ENCODE peak calls at places on chromosome 2, in seven cellular contexts. One of them, this sample, is unnamed.

GRCh38 chr2:136538489-136538888 is 226.9 kb upstream of the THSD7B start:
- DNase-seq in Peyer's patch: no peak
- DNase-seq in WERI-Rb-1: no peak
- DNase-seq in SK-N-MC: no peak
- DNase-seq in right cardiac atrium: peak
- DNase-seq in small intestine: no peak
- DNase-seq in fibroblast of mammary gland: no peak
- DNase-seq in this sample: no peak

GRCh38 chr2:100106460-100106859 is 35.9 kb downstream of the AFF3 start:
- DNase-seq in fibroblast of mammary gland: no peak
- DNase-seq in SK-N-MC: no peak
- DNase-seq in Peyer's patch: no peak
- DNase-seq in right cardiac atrium: no peak
- DNase-seq in small intestine: no peak
- DNase-seq in WERI-Rb-1: no peak
- DNase-seq in this sample: no peak

GRCh38 chr2:240448387-240449274 is 13.2 kb downstream of the GPC1 start:
- DNase-seq in fibroblast of mammary gland: no peak
- DNase-seq in Peyer's patch: no peak
- DNase-seq in SK-N-MC: no peak
- DNase-seq in WERI-Rb-1: no peak
- DNase-seq in small intestine: no peak
- DNase-seq in right cardiac atrium: no peak
- DNase-seq in this sample: no peak

GRCh38 chr2:171347158-171347557 is 86.6 kb downstream of the METTL8 start:
- DNase-seq in SK-N-MC: no peak
- DNase-seq in right cardiac atrium: no peak
- DNase-seq in small intestine: no peak
- DNase-seq in Peyer's patch: no peak
- DNase-seq in WERI-Rb-1: no peak
- DNase-seq in fibroblast of mammary gland: no peak
- DNase-seq in this sample: peak

GRCh38 chr2:240812721-240813120 is 7.3 kb downstream of the KIF1A start:
- DNase-seq in small intestine: no peak
- DNase-seq in fibroblast of mammary gland: no peak
- DNase-seq in SK-N-MC: no peak
- DNase-seq in WERI-Rb-1: no peak
- DNase-seq in Peyer's patch: no peak
- DNase-seq in right cardiac atrium: no peak
- DNase-seq in this sample: no peak

GRCh38 chr2:170822292-170822884 is 5.7 kb downstream of the GAD1 start:
- DNase-seq in Peyer's patch: no peak
- DNase-seq in fibroblast of mammary gland: no peak
- DNase-seq in right cardiac atrium: no peak
- DNase-seq in small intestine: no peak
- DNase-seq in WERI-Rb-1: no peak
- DNase-seq in SK-N-MC: no peak
- DNase-seq in this sample: no peak

GRCh38 chr2:28338046-28338753 is 54.5 kb upstream of the FOSL2 start:
- DNase-seq in right cardiac atrium: peak
- DNase-seq in fibroblast of mammary gland: peak
- DNase-seq in WERI-Rb-1: no peak
- DNase-seq in SK-N-MC: peak
- DNase-seq in Peyer's patch: no peak
- DNase-seq in small intestine: no peak
- DNase-seq in this sample: peak

GRCh38 chr2:213089438-213089837 is 62.0 kb downstream of the IKZF2 start:
- DNase-seq in right cardiac atrium: no peak
- DNase-seq in WERI-Rb-1: no peak
- DNase-seq in SK-N-MC: no peak
- DNase-seq in fibroblast of mammary gland: peak
- DNase-seq in Peyer's patch: no peak
- DNase-seq in small intestine: no peak
- DNase-seq in this sample: peak

GRCh38 chr2:229974271-229974670 is 52.0 kb downstream of the FBXO36 start:
- DNase-seq in Peyer's patch: no peak
- DNase-seq in SK-N-MC: no peak
- DNase-seq in right cardiac atrium: peak
- DNase-seq in fibroblast of mammary gland: peak
- DNase-seq in small intestine: no peak
- DNase-seq in WERI-Rb-1: no peak
- DNase-seq in this sample: peak

GRCh38 chr2:85516649-85517389 is 22.1 kb upstream of the MAT2A start:
- DNase-seq in fibroblast of mammary gland: no peak
- DNase-seq in right cardiac atrium: no peak
- DNase-seq in SK-N-MC: no peak
- DNase-seq in small intestine: peak
- DNase-seq in Peyer's patch: no peak
- DNase-seq in WERI-Rb-1: no peak
- DNase-seq in this sample: no peak

GRCh38 chr2:14424478-14425390 is 207.8 kb upstream of the LRATD1 start:
- DNase-seq in fibroblast of mammary gland: no peak
- DNase-seq in SK-N-MC: no peak
- DNase-seq in small intestine: peak
- DNase-seq in Peyer's patch: no peak
- DNase-seq in WERI-Rb-1: no peak
- DNase-seq in right cardiac atrium: no peak
- DNase-seq in this sample: no peak

GRCh38 chr2:42207826-42208225 is 38.7 kb downstream of the EML4 start:
- DNase-seq in Peyer's patch: no peak
- DNase-seq in SK-N-MC: no peak
- DNase-seq in small intestine: no peak
- DNase-seq in fibroblast of mammary gland: no peak
- DNase-seq in right cardiac atrium: no peak
- DNase-seq in WERI-Rb-1: no peak
- DNase-seq in this sample: no peak

GRCh38 chr2:64327510-64328414 is 126.2 kb upstream of the LGALSL start:
- DNase-seq in SK-N-MC: no peak
- DNase-seq in WERI-Rb-1: peak
- DNase-seq in small intestine: no peak
- DNase-seq in fibroblast of mammary gland: peak
- DNase-seq in right cardiac atrium: peak
- DNase-seq in Peyer's patch: peak
- DNase-seq in this sample: no peak
- H3K4me3 ChIP-seq in SK-N-MC: no peak
- H3K4me3 ChIP-seq in WERI-Rb-1: no peak
- H3K4me3 ChIP-seq in small intestine: no peak
- H3K4me3 ChIP-seq in fibroblast of mammary gland: no peak
- H3K4me3 ChIP-seq in right cardiac atrium: no peak
- H3K4me3 ChIP-seq in Peyer's patch: no peak
- H3K4me3 ChIP-seq in this sample: no peak

GRCh38 chr2:74777161-74777900 is 56.6 kb upstream of the HK2 start:
- DNase-seq in WERI-Rb-1: peak
- DNase-seq in small intestine: no peak
- DNase-seq in fibroblast of mammary gland: no peak
- DNase-seq in Peyer's patch: no peak
- DNase-seq in right cardiac atrium: no peak
- DNase-seq in SK-N-MC: no peak
- DNase-seq in this sample: no peak
- H3K4me3 ChIP-seq in WERI-Rb-1: peak
- H3K4me3 ChIP-seq in small intestine: no peak
- H3K4me3 ChIP-seq in fibroblast of mammary gland: no peak
- H3K4me3 ChIP-seq in Peyer's patch: no peak
- H3K4me3 ChIP-seq in right cardiac atrium: no peak
- H3K4me3 ChIP-seq in SK-N-MC: no peak
- H3K4me3 ChIP-seq in this sample: no peak

DNA sequence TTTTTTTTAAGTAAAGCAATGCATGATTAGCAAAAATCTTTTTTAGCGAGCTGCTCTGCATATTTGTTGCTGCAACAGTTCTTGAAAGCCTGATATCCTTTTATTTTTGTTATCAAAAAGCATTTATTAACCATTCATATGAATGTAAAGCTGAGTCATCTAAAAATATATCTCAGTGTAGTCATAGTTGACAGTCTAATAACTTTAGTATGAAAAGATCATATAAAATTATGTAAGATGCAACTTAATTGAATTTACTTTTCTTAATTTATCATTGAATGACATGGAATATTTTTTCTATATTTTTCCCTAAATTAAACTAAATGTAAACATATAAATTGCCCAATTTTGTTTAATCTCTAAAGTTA is 8.5 kb downstream of the UGP2 start:
- DNase-seq in small intestine: no peak
- DNase-seq in Peyer's patch: no peak
- DNase-seq in WERI-Rb-1: no peak
- DNase-seq in SK-N-MC: no peak
- DNase-seq in right cardiac atrium: no peak
- DNase-seq in fibroblast of mammary gland: no peak
- DNase-seq in this sample: no peak
- H3K4me3 ChIP-seq in small intestine: no peak
- H3K4me3 ChIP-seq in Peyer's patch: no peak
- H3K4me3 ChIP-seq in WERI-Rb-1: no peak
- H3K4me3 ChIP-seq in SK-N-MC: peak
- H3K4me3 ChIP-seq in right cardiac atrium: no peak
- H3K4me3 ChIP-seq in fibroblast of mammary gland: no peak
- H3K4me3 ChIP-seq in this sample: no peak

DNA sequence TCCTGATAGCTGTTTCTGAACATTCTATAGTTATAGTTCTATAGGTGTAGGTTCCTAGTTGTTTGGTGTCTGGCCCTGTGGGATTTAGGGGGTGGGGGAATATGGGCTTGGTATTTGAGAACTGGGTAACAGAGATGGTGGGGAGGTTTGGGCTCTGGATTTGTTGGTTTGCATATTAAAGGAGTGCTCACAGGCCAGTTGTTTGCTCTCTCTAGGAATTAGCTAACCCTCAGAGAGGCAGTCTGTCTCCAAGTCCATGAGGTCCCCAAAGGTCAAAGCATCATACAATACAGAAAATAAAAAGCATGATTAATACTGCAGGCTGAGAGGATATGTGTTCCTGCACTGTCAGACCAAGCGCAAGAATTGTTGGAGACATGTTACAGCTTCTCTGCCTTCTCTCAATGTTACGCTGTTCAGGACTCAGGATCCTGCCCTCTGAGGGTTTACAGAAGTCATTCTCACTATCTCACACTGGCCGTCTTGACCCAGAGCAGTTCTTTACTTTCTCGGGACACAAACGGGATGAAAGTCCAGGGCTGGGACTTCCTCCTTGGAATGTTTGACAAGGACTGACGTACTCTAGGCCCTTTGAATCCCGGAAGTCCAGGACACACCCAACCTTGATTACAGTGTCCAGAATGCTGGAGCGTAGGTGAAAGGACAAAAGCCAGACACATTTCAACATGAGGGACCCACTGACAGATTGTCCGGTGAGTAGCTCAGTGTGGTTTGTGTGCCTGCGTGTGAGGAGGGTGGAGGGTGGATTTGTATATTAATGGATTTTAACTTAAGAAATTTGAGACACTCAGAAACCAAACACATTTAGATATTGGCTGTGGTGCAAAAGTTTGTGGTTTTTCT is at the start of gene NOSTRIN:
- DNase-seq in fibroblast of mammary gland: peak
- DNase-seq in SK-N-MC: no peak
- DNase-seq in WERI-Rb-1: no peak
- DNase-seq in right cardiac atrium: peak
- DNase-seq in small intestine: peak
- DNase-seq in Peyer's patch: no peak
- DNase-seq in this sample: peak
- H3K4me3 ChIP-seq in fibroblast of mammary gland: no peak
- H3K4me3 ChIP-seq in SK-N-MC: no peak
- H3K4me3 ChIP-seq in WERI-Rb-1: no peak
- H3K4me3 ChIP-seq in right cardiac atrium: peak
- H3K4me3 ChIP-seq in small intestine: peak
- H3K4me3 ChIP-seq in Peyer's patch: peak
- H3K4me3 ChIP-seq in this sample: no peak

GRCh38 chr2:161139098-161139987 is 20.9 kb upstream of the TANK start:
- DNase-seq in SK-N-MC: no peak
- DNase-seq in right cardiac atrium: no peak
- DNase-seq in small intestine: no peak
- DNase-seq in fibroblast of mammary gland: peak
- DNase-seq in WERI-Rb-1: no peak
- DNase-seq in Peyer's patch: no peak
- DNase-seq in this sample: peak

GRCh38 chr2:161134547-161135518 is 25.4 kb upstream of the TANK start:
- DNase-seq in Peyer's patch: no peak
- DNase-seq in WERI-Rb-1: no peak
- DNase-seq in SK-N-MC: no peak
- DNase-seq in fibroblast of mammary gland: peak
- DNase-seq in right cardiac atrium: peak
- DNase-seq in small intestine: no peak
- DNase-seq in this sample: peak

GRCh38 chr2:161138429-161138828 is 21.8 kb upstream of the TANK start:
- DNase-seq in right cardiac atrium: no peak
- DNase-seq in Peyer's patch: peak
- DNase-seq in WERI-Rb-1: no peak
- DNase-seq in small intestine: no peak
- DNase-seq in SK-N-MC: no peak
- DNase-seq in fibroblast of mammary gland: no peak
- DNase-seq in this sample: no peak

GRCh38 chr2:161136194-161136593 is 24.0 kb upstream of the TANK start:
- DNase-seq in Peyer's patch: no peak
- DNase-seq in fibroblast of mammary gland: no peak
- DNase-seq in WERI-Rb-1: no peak
- DNase-seq in right cardiac atrium: no peak
- DNase-seq in small intestine: no peak
- DNase-seq in SK-N-MC: no peak
- DNase-seq in this sample: no peak

DNA sequence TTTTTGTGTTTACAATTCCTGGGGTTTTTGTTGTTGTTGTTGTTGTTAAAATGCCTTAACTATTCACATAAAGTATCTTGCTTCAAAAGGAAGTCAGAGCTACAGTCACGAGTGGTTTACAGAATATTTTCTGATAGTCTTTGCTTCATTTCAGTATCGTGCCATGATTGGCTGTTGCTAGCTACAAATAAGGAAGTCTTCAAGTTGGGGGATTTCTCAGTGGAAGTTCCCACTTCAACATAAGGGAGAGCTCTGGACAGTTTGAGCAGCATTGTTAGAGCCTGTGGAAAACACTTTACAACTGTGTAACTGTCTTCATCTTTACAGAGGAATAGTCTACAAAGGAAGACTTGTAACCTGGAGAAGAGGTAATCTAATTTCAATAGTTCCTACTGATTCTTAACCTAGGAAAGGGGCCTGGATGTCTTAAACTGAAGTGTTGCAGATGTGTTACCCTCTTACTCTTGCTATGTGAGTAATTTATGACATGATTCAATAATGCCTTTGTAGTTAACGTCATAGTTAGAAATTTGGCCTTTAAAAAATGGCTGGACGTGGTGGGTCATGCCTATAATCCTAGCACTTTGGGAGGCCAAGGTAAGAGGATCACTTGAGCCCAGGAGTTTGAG is 23.4 kb upstream of the TANK start:
- DNase-seq in small intestine: peak
- DNase-seq in fibroblast of mammary gland: peak
- DNase-seq in WERI-Rb-1: no peak
- DNase-seq in SK-N-MC: no peak
- DNase-seq in right cardiac atrium: no peak
- DNase-seq in Peyer's patch: peak
- DNase-seq in this sample: peak
- H3K4me3 ChIP-seq in small intestine: peak
- H3K4me3 ChIP-seq in fibroblast of mammary gland: no peak
- H3K4me3 ChIP-seq in WERI-Rb-1: no peak
- H3K4me3 ChIP-seq in SK-N-MC: no peak
- H3K4me3 ChIP-seq in right cardiac atrium: peak
- H3K4me3 ChIP-seq in Peyer's patch: peak
- H3K4me3 ChIP-seq in this sample: no peak

GRCh38 chr2:216030210-216030609 is 16.9 kb upstream of the MREG start:
- DNase-seq in small intestine: no peak
- DNase-seq in fibroblast of mammary gland: no peak
- DNase-seq in right cardiac atrium: no peak
- DNase-seq in Peyer's patch: no peak
- DNase-seq in WERI-Rb-1: no peak
- DNase-seq in SK-N-MC: no peak
- DNase-seq in this sample: no peak
- H3K4me3 ChIP-seq in small intestine: no peak
- H3K4me3 ChIP-seq in fibroblast of mammary gland: no peak
- H3K4me3 ChIP-seq in right cardiac atrium: no peak
- H3K4me3 ChIP-seq in Peyer's patch: no peak
- H3K4me3 ChIP-seq in WERI-Rb-1: no peak
- H3K4me3 ChIP-seq in SK-N-MC: no peak
- H3K4me3 ChIP-seq in this sample: no peak